ENCODE peak calls at places on chromosomes 11 and 22, in ten cellular contexts. One of them, this sample, is unnamed.

GRCh38 chr11:111777094-111778046 is 11.2 kb upstream of the PPP2R1B start:
- DNase-seq in tibial nerve: peak
- DNase-seq in GM13977: peak
- DNase-seq in Panc1: peak
- DNase-seq in bronchial epithelial cell: peak
- DNase-seq in right lobe of liver: peak
- DNase-seq in GM20000: peak
- DNase-seq in brain microvascular endothelial cell: peak
- DNase-seq in PC-3: peak
- DNase-seq in progenitor cell of endocrine pancreas: no peak
- DNase-seq in this sample: peak

GRCh38 chr11:16613401-16614381 is 124.8 kb upstream of the C11orf58 start:
- DNase-seq in brain microvascular endothelial cell: peak
- DNase-seq in bronchial epithelial cell: peak
- DNase-seq in Panc1: peak
- DNase-seq in GM20000: peak
- DNase-seq in GM13977: peak
- DNase-seq in progenitor cell of endocrine pancreas: peak
- DNase-seq in tibial nerve: peak
- DNase-seq in PC-3: peak
- DNase-seq in right lobe of liver: peak
- DNase-seq in this sample: peak

GRCh38 chr11:47188262-47188661 is 2.0 kb upstream of the PACSIN3 start:
- DNase-seq in GM20000: no peak
- DNase-seq in progenitor cell of endocrine pancreas: no peak
- DNase-seq in GM13977: no peak
- DNase-seq in bronchial epithelial cell: no peak
- DNase-seq in brain microvascular endothelial cell: no peak
- DNase-seq in tibial nerve: no peak
- DNase-seq in right lobe of liver: no peak
- DNase-seq in PC-3: no peak
- DNase-seq in Panc1: no peak
- DNase-seq in this sample: no peak

GRCh38 chr22:33299245-33299956 is 241.2 kb upstream of the SYN3 start:
- DNase-seq in right lobe of liver: no peak
- DNase-seq in PC-3: no peak
- DNase-seq in Panc1: no peak
- DNase-seq in progenitor cell of endocrine pancreas: no peak
- DNase-seq in brain microvascular endothelial cell: no peak
- DNase-seq in tibial nerve: no peak
- DNase-seq in GM13977: peak
- DNase-seq in GM20000: peak
- DNase-seq in bronchial epithelial cell: peak
- DNase-seq in this sample: no peak

GRCh38 chr11:8839957-8840945 is 70.7 kb upstream of the AKIP1 start:
- DNase-seq in Panc1: no peak
- DNase-seq in PC-3: peak
- DNase-seq in brain microvascular endothelial cell: no peak
- DNase-seq in progenitor cell of endocrine pancreas: peak
- DNase-seq in right lobe of liver: no peak
- DNase-seq in bronchial epithelial cell: peak
- DNase-seq in tibial nerve: no peak
- DNase-seq in GM13977: no peak
- DNase-seq in GM20000: no peak
- DNase-seq in this sample: no peak

GRCh38 chr22:48055827-48056226 is 1293.4 kb downstream of the TBC1D22A start:
- DNase-seq in brain microvascular endothelial cell: no peak
- DNase-seq in right lobe of liver: no peak
- DNase-seq in PC-3: peak
- DNase-seq in GM20000: no peak
- DNase-seq in GM13977: no peak
- DNase-seq in Panc1: no peak
- DNase-seq in progenitor cell of endocrine pancreas: no peak
- DNase-seq in tibial nerve: no peak
- DNase-seq in bronchial epithelial cell: peak
- DNase-seq in this sample: no peak

GRCh38 chr11:61671527-61671926 is 8.7 kb upstream of the DAGLA start:
- DNase-seq in Panc1: no peak
- DNase-seq in right lobe of liver: no peak
- DNase-seq in brain microvascular endothelial cell: no peak
- DNase-seq in GM20000: no peak
- DNase-seq in GM13977: no peak
- DNase-seq in tibial nerve: no peak
- DNase-seq in progenitor cell of endocrine pancreas: no peak
- DNase-seq in PC-3: peak
- DNase-seq in bronchial epithelial cell: peak
- DNase-seq in this sample: peak

GRCh38 chr11:14275081-14275480 is 83.9 kb downstream of the RRAS2 start:
- DNase-seq in PC-3: no peak
- DNase-seq in GM20000: no peak
- DNase-seq in bronchial epithelial cell: no peak
- DNase-seq in Panc1: no peak
- DNase-seq in tibial nerve: no peak
- DNase-seq in GM13977: no peak
- DNase-seq in right lobe of liver: no peak
- DNase-seq in progenitor cell of endocrine pancreas: no peak
- DNase-seq in brain microvascular endothelial cell: no peak
- DNase-seq in this sample: no peak

GRCh38 chr11:61281581-61282250 is 13.4 kb downstream of the VWCE start:
- DNase-seq in GM13977: peak
- DNase-seq in right lobe of liver: no peak
- DNase-seq in tibial nerve: peak
- DNase-seq in brain microvascular endothelial cell: no peak
- DNase-seq in GM20000: no peak
- DNase-seq in Panc1: no peak
- DNase-seq in progenitor cell of endocrine pancreas: peak
- DNase-seq in bronchial epithelial cell: peak
- DNase-seq in PC-3: no peak
- DNase-seq in this sample: peak

GRCh38 chr11:8640305-8640932 is 42.0 kb downstream of the TRIM66 start:
- DNase-seq in tibial nerve: no peak
- DNase-seq in bronchial epithelial cell: no peak
- DNase-seq in PC-3: no peak
- DNase-seq in GM20000: no peak
- DNase-seq in right lobe of liver: no peak
- DNase-seq in brain microvascular endothelial cell: no peak
- DNase-seq in GM13977: no peak
- DNase-seq in Panc1: no peak
- DNase-seq in progenitor cell of endocrine pancreas: no peak
- DNase-seq in this sample: no peak

DNA sequence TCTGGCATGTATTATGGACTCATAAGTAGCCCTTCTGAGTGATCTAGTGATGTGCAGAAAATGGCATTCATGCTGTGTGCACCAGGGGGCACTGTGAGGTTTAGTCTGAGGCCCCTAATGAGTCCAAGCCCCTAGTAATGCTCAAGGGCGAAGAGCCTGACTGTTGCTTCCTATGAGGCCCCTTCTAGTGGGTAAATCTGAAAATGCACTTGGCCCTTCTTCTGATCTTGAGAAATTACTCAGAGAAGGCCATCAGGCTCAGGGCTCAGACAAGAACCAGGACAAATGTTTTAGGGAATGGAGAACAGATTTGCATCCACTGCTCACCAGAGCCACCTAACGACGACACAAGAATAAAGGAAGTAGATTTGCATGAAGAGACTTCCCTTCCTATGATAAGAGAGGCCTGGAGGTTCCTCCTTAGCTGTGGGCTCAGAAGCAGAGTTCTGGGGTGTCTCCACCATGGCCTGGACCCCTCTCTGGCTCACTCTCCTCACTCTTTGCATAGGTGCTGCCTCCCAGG is 75.8 kb downstream of the GGTLC2 start:
- DNase-seq in brain microvascular endothelial cell: peak
- DNase-seq in bronchial epithelial cell: peak
- DNase-seq in PC-3: peak
- DNase-seq in right lobe of liver: no peak
- DNase-seq in progenitor cell of endocrine pancreas: peak
- DNase-seq in Panc1: peak
- DNase-seq in GM13977: peak
- DNase-seq in tibial nerve: peak
- DNase-seq in GM20000: peak
- DNase-seq in this sample: no peak
- TF ChIP-seq CTCF in brain microvascular endothelial cell: peak
- TF ChIP-seq CTCF in bronchial epithelial cell: peak
- TF ChIP-seq CTCF in PC-3: peak
- TF ChIP-seq CTCF in right lobe of liver: peak
- TF ChIP-seq CTCF in progenitor cell of endocrine pancreas: peak
- TF ChIP-seq CTCF in Panc1: peak
- TF ChIP-seq CTCF in GM13977: peak
- TF ChIP-seq CTCF in tibial nerve: no peak
- TF ChIP-seq CTCF in GM20000: peak
- TF ChIP-seq CTCF in this sample: peak

GRCh38 chr11:45233121-45233803 is 52.9 kb downstream of the SYT13 start:
- DNase-seq in PC-3: peak
- DNase-seq in bronchial epithelial cell: peak
- DNase-seq in GM20000: peak
- DNase-seq in tibial nerve: peak
- DNase-seq in brain microvascular endothelial cell: peak
- DNase-seq in Panc1: peak
- DNase-seq in GM13977: peak
- DNase-seq in progenitor cell of endocrine pancreas: peak
- DNase-seq in right lobe of liver: peak
- DNase-seq in this sample: peak

GRCh38 chr11:45237666-45238348 is 48.3 kb downstream of the SYT13 start:
- DNase-seq in bronchial epithelial cell: no peak
- DNase-seq in GM20000: no peak
- DNase-seq in right lobe of liver: no peak
- DNase-seq in tibial nerve: no peak
- DNase-seq in progenitor cell of endocrine pancreas: no peak
- DNase-seq in GM13977: no peak
- DNase-seq in Panc1: no peak
- DNase-seq in brain microvascular endothelial cell: no peak
- DNase-seq in PC-3: no peak
- DNase-seq in this sample: no peak

GRCh38 chr11:45234306-45235006 is 51.7 kb downstream of the SYT13 start:
- DNase-seq in PC-3: no peak
- DNase-seq in brain microvascular endothelial cell: no peak
- DNase-seq in GM13977: no peak
- DNase-seq in right lobe of liver: no peak
- DNase-seq in tibial nerve: no peak
- DNase-seq in progenitor cell of endocrine pancreas: no peak
- DNase-seq in bronchial epithelial cell: no peak
- DNase-seq in Panc1: no peak
- DNase-seq in GM20000: no peak
- DNase-seq in this sample: no peak

GRCh38 chr11:45232341-45233080 is 53.6 kb downstream of the SYT13 start:
- DNase-seq in right lobe of liver: no peak
- DNase-seq in tibial nerve: no peak
- DNase-seq in bronchial epithelial cell: no peak
- DNase-seq in PC-3: no peak
- DNase-seq in GM13977: no peak
- DNase-seq in Panc1: no peak
- DNase-seq in GM20000: no peak
- DNase-seq in brain microvascular endothelial cell: no peak
- DNase-seq in progenitor cell of endocrine pancreas: no peak
- DNase-seq in this sample: no peak

GRCh38 chr11:45233804-45234170 is 52.4 kb downstream of the SYT13 start:
- DNase-seq in GM13977: no peak
- DNase-seq in bronchial epithelial cell: no peak
- DNase-seq in Panc1: no peak
- DNase-seq in GM20000: no peak
- DNase-seq in brain microvascular endothelial cell: no peak
- DNase-seq in tibial nerve: no peak
- DNase-seq in right lobe of liver: no peak
- DNase-seq in PC-3: no peak
- DNase-seq in progenitor cell of endocrine pancreas: no peak
- DNase-seq in this sample: no peak
- TF ChIP-seq CTCF in GM13977: no peak
- TF ChIP-seq CTCF in bronchial epithelial cell: no peak
- TF ChIP-seq CTCF in Panc1: peak
- TF ChIP-seq CTCF in GM20000: no peak
- TF ChIP-seq CTCF in brain microvascular endothelial cell: no peak
- TF ChIP-seq CTCF in tibial nerve: no peak
- TF ChIP-seq CTCF in right lobe of liver: no peak
- TF ChIP-seq CTCF in PC-3: no peak
- TF ChIP-seq CTCF in progenitor cell of endocrine pancreas: no peak
- TF ChIP-seq CTCF in this sample: no peak

DNA sequence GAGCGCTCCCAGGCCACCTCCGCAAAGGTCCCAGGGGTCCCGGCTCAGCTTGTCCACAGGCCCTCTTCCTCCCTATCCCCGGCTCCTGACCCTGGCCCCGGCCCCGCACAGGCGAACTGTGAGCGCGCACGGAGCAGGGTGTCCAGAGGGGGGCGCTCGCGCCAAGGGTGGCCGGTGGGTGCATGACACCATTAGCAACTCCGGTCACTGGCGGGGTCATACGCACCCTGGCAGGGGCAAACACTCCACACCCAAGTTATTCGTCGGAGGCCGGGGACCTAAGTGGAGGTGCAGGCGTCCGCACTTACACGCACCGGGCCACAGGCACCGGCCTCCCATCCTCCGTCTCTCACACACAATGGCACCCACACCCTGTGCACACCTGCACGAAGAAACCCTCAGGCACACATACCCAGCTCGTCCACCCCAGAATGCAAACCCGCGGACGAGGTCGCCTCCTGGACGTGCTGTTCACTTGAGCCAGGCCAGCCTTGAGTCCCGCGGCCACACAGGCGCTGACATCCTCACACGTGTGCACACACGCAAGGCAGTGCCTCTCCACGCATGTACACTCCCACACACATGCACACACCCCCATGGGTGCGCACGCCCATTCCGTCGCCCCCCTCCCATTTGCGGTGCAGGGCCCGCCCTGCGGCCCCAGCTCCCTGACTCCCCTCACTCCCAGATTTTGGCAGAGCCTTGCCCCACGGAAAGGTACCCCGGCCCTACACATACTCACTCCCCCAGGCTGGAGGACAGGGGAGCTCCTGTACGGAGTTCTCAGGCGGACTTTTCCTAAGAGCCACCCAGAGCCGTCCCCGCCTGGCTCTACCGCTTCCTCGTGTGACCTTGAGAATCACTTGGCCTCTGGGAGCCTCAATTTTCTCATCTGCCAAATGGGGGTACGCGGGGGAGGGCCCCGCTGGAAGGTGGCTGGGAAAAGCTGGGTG is at the start of gene RASGRP2:
- DNase-seq in Panc1: no peak
- DNase-seq in progenitor cell of endocrine pancreas: no peak
- DNase-seq in brain microvascular endothelial cell: no peak
- DNase-seq in right lobe of liver: peak
- DNase-seq in bronchial epithelial cell: no peak
- DNase-seq in tibial nerve: peak
- DNase-seq in PC-3: peak
- DNase-seq in GM20000: peak
- DNase-seq in GM13977: peak
- DNase-seq in this sample: no peak
- TF ChIP-seq CTCF in Panc1: peak
- TF ChIP-seq CTCF in progenitor cell of endocrine pancreas: peak
- TF ChIP-seq CTCF in brain microvascular endothelial cell: peak
- TF ChIP-seq CTCF in right lobe of liver: peak
- TF ChIP-seq CTCF in bronchial epithelial cell: peak
- TF ChIP-seq CTCF in tibial nerve: peak
- TF ChIP-seq CTCF in PC-3: peak
- TF ChIP-seq CTCF in GM20000: peak
- TF ChIP-seq CTCF in GM13977: peak
- TF ChIP-seq CTCF in this sample: peak

DNA sequence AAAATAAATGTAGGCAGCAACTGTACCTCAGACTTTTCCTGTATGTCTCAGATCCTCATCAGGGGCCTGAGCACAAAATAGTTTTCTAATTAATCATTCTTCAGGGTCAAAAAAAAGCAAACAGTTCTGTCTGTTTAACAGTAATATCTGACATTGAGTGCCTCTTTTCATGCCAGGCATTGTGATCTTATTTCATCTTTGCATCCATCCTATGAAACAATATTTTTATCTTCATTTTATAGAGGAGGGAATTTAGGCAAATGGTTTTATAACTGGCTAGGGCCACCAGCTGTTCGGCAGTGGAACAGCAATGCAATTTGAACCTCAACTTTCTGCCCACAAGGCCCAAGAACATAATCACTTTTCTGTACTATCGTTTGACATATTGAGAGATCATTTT is 145.6 kb downstream of the WNT7B start:
- DNase-seq in progenitor cell of endocrine pancreas: no peak
- DNase-seq in Panc1: peak
- DNase-seq in bronchial epithelial cell: peak
- DNase-seq in right lobe of liver: no peak
- DNase-seq in tibial nerve: no peak
- DNase-seq in brain microvascular endothelial cell: peak
- DNase-seq in PC-3: peak
- DNase-seq in GM13977: no peak
- DNase-seq in GM20000: no peak
- DNase-seq in this sample: no peak
- TF ChIP-seq CTCF in progenitor cell of endocrine pancreas: no peak
- TF ChIP-seq CTCF in Panc1: peak
- TF ChIP-seq CTCF in bronchial epithelial cell: peak
- TF ChIP-seq CTCF in right lobe of liver: peak
- TF ChIP-seq CTCF in tibial nerve: no peak
- TF ChIP-seq CTCF in brain microvascular endothelial cell: peak
- TF ChIP-seq CTCF in PC-3: peak
- TF ChIP-seq CTCF in GM13977: peak
- TF ChIP-seq CTCF in GM20000: no peak
- TF ChIP-seq CTCF in this sample: peak